ENCODE peak calls at places on chromosomes 13 and 19, in five cellular contexts. Y is fibroblast of the conjunctiva, B is T-helper 17 cell, X is ovary, P is NCI-H345. T is an unnamed sample.

GRCh38 chr13:30408319-30409101 is 13.8 kb upstream of the UBE2L5 start:
- DNase-seq in Y (peak), B (peak), X (peak), P (no peak), T (peak)

GRCh38 chr19:31066385-31066784 is 282.9 kb downstream of the TSHZ3 start:
- DNase-seq in Y (peak), B (no peak), X (no peak), P (no peak), T (peak)

GRCh38 chr13:39810091-39810877 is 154.8 kb downstream of the COG6 start:
- DNase-seq in Y (no peak), B (no peak), X (no peak), P (no peak), T (no peak)

GRCh38 chr19:29105629-29106352 is 107.2 kb downstream of the UQCRFS1 start:
- DNase-seq in Y (no peak), B (no peak), X (no peak), P (no peak), T (no peak)

GRCh38 chr13:78736142-78736541 is 77.2 kb upstream of the OBI1 start:
- DNase-seq in Y (no peak), B (no peak), X (no peak), P (no peak), T (no peak)

GRCh38 chr19:18322759-18323460 is at the start of gene LSM4:
- DNase-seq in Y (peak), B (peak), X (peak), P (peak), T (peak)

GRCh38 chr19:45215391-45216191 is 29.6 kb downstream of the EXOC3L2 start:
- DNase-seq in Y (no peak), B (no peak), X (no peak), P (no peak), T (no peak)

GRCh38 chr19:18785179-18786124 is 5.7 kb downstream of the COMP start:
- DNase-seq in Y (peak), B (peak), X (peak), P (no peak), T (peak)

GRCh38 chr19:18900700-18901502 is 4.9 kb upstream of the CERS1 start:
- DNase-seq in Y (no peak), B (no peak), X (no peak), P (no peak), T (no peak)

GRCh38 chr13:47794963-47795362 is 206.1 kb downstream of the SUCLA2 start:
- DNase-seq in Y (no peak), B (no peak), X (no peak), P (no peak), T (peak)

GRCh38 chr13:33445476-33445875 is 159.9 kb upstream of the STARD13 start:
- DNase-seq in Y (no peak), B (no peak), X (no peak), P (no peak), T (no peak)

GRCh38 chr19:30431591-30431990 is 59.4 kb downstream of the ZNF536 start:
- DNase-seq in Y (no peak), B (no peak), X (no peak), P (no peak), T (no peak)

GRCh38 chr19:8451885-8452284 is 7.1 kb downstream of the HNRNPM start:
- DNase-seq in Y (no peak), B (no peak), X (no peak), P (no peak), T (peak)

GRCh38 chr19:1237754-1238372 is at the start of gene CBARP:
- DNase-seq in Y (no peak), B (no peak), X (peak), P (peak), T (no peak)

GRCh38 chr13:48783181-48783630 is 129.5 kb downstream of the CYSLTR2 start:
- DNase-seq in Y (peak), B (no peak), X (peak), P (no peak), T (peak)

GRCh38 chr19:7292950-7293794 is 1.0 kb downstream of the INSR start:
- DNase-seq in Y (no peak), B (no peak), X (peak), P (peak), T (no peak)

GRCh38 chr13:113184568-113185440 is 23.7 kb downstream of the PCID2 start:
- DNase-seq in Y (no peak), B (no peak), X (no peak), P (no peak), T (no peak)

GRCh38 chr13:112486386-112487126 is 101.4 kb downstream of the TUBGCP3 start:
- DNase-seq in Y (no peak), B (no peak), X (no peak), P (no peak), T (peak)

GRCh38 chr19:8449830-8450229 is 5.1 kb downstream of the HNRNPM start:
- DNase-seq in Y (no peak), B (no peak), X (no peak), P (no peak), T (no peak)

GRCh38 chr13:48437381-48437780 is 24.5 kb upstream of the LPAR6 start:
- DNase-seq in Y (peak), B (no peak), X (peak), P (no peak), T (peak)

GRCh38 chr13:22432690-22433089 is 748.1 kb upstream of the SGCG start:
- DNase-seq in Y (no peak), B (no peak), X (no peak), P (no peak), T (no peak)

GRCh38 chr13:58953638-58954037 is 1210.1 kb downstream of the DIAPH3 start:
- DNase-seq in Y (no peak), B (no peak), X (no peak), P (no peak), T (no peak)

GRCh38 chr19:17512574-17512939 is 1.1 kb downstream of the PGLS start:
- DNase-seq in Y (no peak), B (no peak), X (no peak), P (no peak), T (no peak)